ENCODE peak calls at places on chromosome 6, in seven cellular contexts. E is NCI-H748 treated with DMSO at 0.1 percent for 48 hours; Z is CD4-positive, alpha-beta T cell; D is OCI-M1; L is Ammon's horn; Y is occipital lobe; J is GM23248. T is an unnamed sample.

GRCh38 chr6:142624978-142625715 is 319.8 kb downstream of the HIVEP2 start:
- DNase-seq in E (no peak), Y (no peak), Z (no peak), L (no peak), J (no peak), D (no peak), T (no peak)

GRCh38 chr6:5663739-5664138 is 343.0 kb downstream of the NRN1 start:
- DNase-seq in J (no peak), Z (no peak), E (no peak), L (no peak), Y (no peak), D (no peak), T (no peak)

GRCh38 chr6:21874372-21874771 is 280.8 kb downstream of the SOX4 start:
- DNase-seq in J (no peak), Y (no peak), E (no peak), Z (no peak), D (no peak), L (no peak), T (no peak)

GRCh38 chr6:31907158-31907813 is 5.4 kb upstream of the ZBTB12 start:
- DNase-seq in E (no peak), Z (no peak), J (peak), L (peak), D (peak), Y (no peak), T (no peak)

GRCh38 chr6:130781557-130781956 is 45.6 kb upstream of the SMLR1 start:
- DNase-seq in D (no peak), J (no peak), Z (no peak), Y (no peak), L (no peak), E (no peak), T (no peak)

GRCh38 chr6:35096129-35096852 is 44.8 kb downstream of the TCP11 start:
- DNase-seq in Y (no peak), Z (no peak), L (no peak), E (peak), J (peak), D (no peak), T (no peak)

GRCh38 chr6:484086-484728 is 92.7 kb downstream of the IRF4 start:
- DNase-seq in Z (no peak), Y (no peak), L (no peak), D (no peak), E (no peak), J (peak), T (no peak)

GRCh38 chr6:105560611-105561066 is 157.8 kb upstream of the PREP start:
- DNase-seq in Z (no peak), D (no peak), Y (no peak), L (no peak), J (peak), E (no peak), T (no peak)

GRCh38 chr6:42175860-42176259 is 2.7 kb downstream of the GUCA1A start:
- DNase-seq in E (no peak), Z (no peak), D (no peak), Y (no peak), J (peak), L (no peak), T (no peak)

GRCh38 chr6:56911847-56912246 is 43.1 kb upstream of the BEND6 start:
- DNase-seq in E (no peak), J (peak), Z (no peak), Y (no peak), D (no peak), L (no peak), T (no peak)

T was measured in T-helper 17 cell.